ENCODE peak calls at places on chromosome 22, in six cellular contexts. L, W, X, P, B and Q are unnamed samples.

GRCh38 chr22:37624017-37624365 is 15.4 kb downstream of the GGA1 start:
- DNase-seq in P (no peak), X (peak), W (no peak), L (no peak), B (no peak), Q (no peak)

GRCh38 chr22:34068011-34068410 is 147.7 kb upstream of the LARGE1 start:
- DNase-seq in L (no peak), P (no peak), B (no peak), X (no peak), W (no peak), Q (no peak)

GRCh38 chr22:30167734-30168133 is 78.8 kb downstream of the LIF start:
- DNase-seq in P (no peak), B (no peak), L (no peak), W (no peak), X (no peak), Q (no peak)

GRCh38 chr22:31329453-31330215 is 16.5 kb downstream of the PATZ1 start:
- DNase-seq in X (no peak), B (no peak), L (no peak), P (no peak), W (no peak), Q (no peak)

GRCh38 chr22:40213478-40213877 is 35.8 kb downstream of the TNRC6B start:
- DNase-seq in L (no peak), W (no peak), B (no peak), X (no peak), P (no peak), Q (no peak)

GRCh38 chr22:41181349-41182241 is 23.5 kb upstream of the L3MBTL2 start:
- DNase-seq in W (no peak), B (no peak), P (peak), L (peak), X (no peak), Q (no peak)

GRCh38 chr22:37525746-37526350 is 6.6 kb upstream of the CARD10 start:
- DNase-seq in X (peak), L (no peak), W (no peak), B (no peak), P (no peak), Q (no peak)

GRCh38 chr22:29814003-29814402 is 24.1 kb downstream of the ASCC2 start:
- DNase-seq in X (no peak), B (no peak), W (no peak), P (no peak), L (no peak), Q (no peak)

GRCh38 chr22:41021655-41022454 is 70.5 kb upstream of the EP300 start:
- DNase-seq in L (peak), P (peak), W (peak), B (peak), X (peak), Q (peak)

GRCh38 chr22:35587447-35587870 is 29.7 kb downstream of the MB start:
- DNase-seq in P (peak), B (no peak), L (no peak), X (no peak), W (no peak), Q (no peak)

GRCh38 chr22:25764270-25765015 is 22.5 kb downstream of the MYO18B start:
- DNase-seq in X (no peak), B (no peak), L (no peak), P (peak), W (no peak), Q (no peak)

GRCh38 chr22:16819249-16819648 is 6.0 kb downstream of the XKR3 start:
- DNase-seq in X (no peak), L (no peak), B (no peak), P (no peak), W (no peak), Q (no peak)

GRCh38 chr22:29309332-29310064 is 3.0 kb downstream of the GAS2L1 start:
- DNase-seq in X (peak), L (no peak), B (no peak), W (no peak), P (no peak), Q (no peak)

GRCh38 chr22:48259991-48260670 is 1497.7 kb downstream of the TBC1D22A start:
- DNase-seq in P (no peak), L (no peak), X (no peak), W (no peak), B (no peak), Q (no peak)

GRCh38 chr22:31296258-31296657 is 4.0 kb upstream of the PIK3IP1 start:
- DNase-seq in W (no peak), B (no peak), X (no peak), L (no peak), P (no peak), Q (no peak)

GRCh38 chr22:45688606-45689080 is 17.0 kb downstream of the ATXN10 start:
- DNase-seq in B (no peak), L (peak), X (no peak), P (no peak), W (no peak), Q (no peak)

GRCh38 chr22:17705565-17706450 is 67.3 kb downstream of the BCL2L13 start:
- DNase-seq in B (no peak), L (no peak), P (no peak), X (no peak), W (no peak), Q (no peak)

GRCh38 chr22:30969532-30970355 is 679 bp downstream of the TUG1 start:
- DNase-seq in L (peak), X (no peak), W (no peak), B (no peak), P (no peak), Q (no peak)

GRCh38 chr22:26479043-26479791 is 4.4 kb downstream of the HPS4 start:
- DNase-seq in B (no peak), P (no peak), L (no peak), W (no peak), X (no peak), Q (no peak)

GRCh38 chr22:22691716-22692701 is 47.6 kb downstream of the GGTLC2 start:
- DNase-seq in X (no peak), P (no peak), W (no peak), L (no peak), B (no peak), Q (no peak)
- TF ChIP-seq CTCF in X (no peak), P (no peak), W (no peak), L (no peak), B (no peak), Q (no peak)

GRCh38 chr22:22141031-22141430 is 103.6 kb upstream of the VPREB1 start:
- DNase-seq in X (no peak), P (no peak), L (no peak), B (no peak), W (no peak), Q (no peak)

GRCh38 chr22:22137891-22138290 is 106.7 kb upstream of the VPREB1 start:
- DNase-seq in B (no peak), L (no peak), P (no peak), W (no peak), X (no peak), Q (no peak)

GRCh38 chr22:22138915-22139314 is 105.7 kb upstream of the VPREB1 start:
- DNase-seq in X (no peak), W (no peak), L (no peak), B (no peak), P (no peak), Q (no peak)

GRCh38 chr22:22141771-22142591 is 102.6 kb upstream of the VPREB1 start:
- DNase-seq in P (no peak), B (no peak), X (no peak), L (no peak), W (no peak), Q (no peak)

DNA sequence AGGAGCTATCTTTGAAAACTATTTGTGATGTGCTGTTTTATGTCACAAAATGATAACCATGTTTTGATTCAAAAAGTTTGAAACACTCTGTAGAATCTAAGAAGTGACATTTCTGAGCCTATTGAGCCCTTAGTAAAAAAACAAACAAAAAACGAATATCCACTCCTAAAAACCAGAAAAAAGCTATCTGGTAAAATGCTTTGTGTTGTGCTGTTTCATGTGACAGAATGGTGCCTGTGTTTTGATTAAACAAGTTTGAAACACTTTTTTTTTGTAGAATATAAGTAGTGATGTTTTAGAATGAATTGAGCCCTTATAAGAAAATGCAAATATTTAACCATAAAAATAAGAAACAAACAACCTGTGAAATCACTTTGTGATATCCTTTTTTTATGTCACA is 105.2 kb upstream of the VPREB1 start:
- DNase-seq in L (no peak), B (no peak), P (no peak), X (no peak), W (no peak), Q (no peak)
- TF ChIP-seq CTCF in L (no peak), B (no peak), P (no peak), X (no peak), W (no peak), Q (no peak)

GRCh38 chr22:50251472-50252054 is 498 bp upstream of the HDAC10 start:
- DNase-seq in P (no peak), L (no peak), X (no peak), B (no peak), W (no peak), Q (peak)

GRCh38 chr22:50250249-50250554 is 863 bp downstream of the HDAC10 start:
- DNase-seq in X (no peak), L (no peak), B (no peak), P (no peak), W (no peak), Q (no peak)

GRCh38 chr22:50249382-50250248 is 1.4 kb downstream of the HDAC10 start:
- DNase-seq in L (no peak), X (no peak), B (no peak), P (peak), W (no peak), Q (no peak)

GRCh38 chr22:50252081-50253045 is 1.3 kb upstream of the HDAC10 start:
- DNase-seq in W (peak), X (peak), L (peak), B (peak), P (peak), Q (peak)

GRCh38 chr22:50250555-50251471 is at the start of gene HDAC10:
- DNase-seq in W (peak), B (peak), P (peak), L (no peak), X (peak), Q (peak)
- TF ChIP-seq CTCF in W (no peak), B (no peak), P (no peak), L (no peak), X (no peak), Q (no peak)

GRCh38 chr22:44639891-44640617 is 62.0 kb upstream of the PRR5 start:
- DNase-seq in B (no peak), L (no peak), X (no peak), P (no peak), W (no peak), Q (no peak)
- TF ChIP-seq CTCF in B (no peak), L (no peak), X (no peak), P (no peak), W (no peak), Q (no peak)

DNA sequence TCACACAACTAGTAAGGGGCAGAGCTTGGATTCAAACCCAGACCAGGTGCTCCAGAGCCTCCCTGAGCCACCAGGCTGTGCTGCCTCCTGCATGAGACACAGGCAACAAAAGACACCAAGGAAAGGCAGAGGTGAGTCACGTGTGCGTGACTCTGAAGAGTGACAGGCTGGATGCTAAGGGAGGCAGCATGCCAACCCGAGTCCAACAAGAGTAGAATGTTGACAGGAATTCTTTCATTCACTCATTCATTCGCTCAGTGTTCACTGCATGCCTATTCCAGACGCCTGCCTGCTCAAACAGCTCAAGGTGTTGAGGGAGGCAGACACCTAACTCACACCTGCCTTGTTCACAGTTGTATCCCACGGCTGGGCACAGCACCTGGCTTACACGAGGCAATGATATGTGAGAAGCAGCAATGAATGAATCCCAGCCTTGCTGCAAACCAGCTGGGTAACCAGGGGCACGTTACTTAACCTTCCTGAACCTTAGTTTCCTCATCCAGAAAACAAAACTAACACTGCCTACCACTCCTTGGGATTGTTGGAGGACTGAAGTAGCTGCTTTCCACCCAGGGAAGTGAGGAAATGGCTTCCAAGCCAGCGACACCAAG is 73.8 kb upstream of the ARFGAP3 start:
- DNase-seq in W (no peak), X (no peak), L (peak), B (peak), P (peak), Q (no peak)
- TF ChIP-seq CTCF in W (no peak), X (no peak), L (no peak), B (peak), P (peak), Q (no peak)

GRCh38 chr22:23270212-23270733 is 90.0 kb downstream of the BCR start:
- DNase-seq in X (no peak), L (no peak), P (no peak), B (no peak), W (no peak), Q (no peak)
- TF ChIP-seq CTCF in X (no peak), L (no peak), P (no peak), B (no peak), W (peak), Q (no peak)